ENCODE peak calls at places on chromosomes 12 and 14, in eight cellular contexts. One of them, this sample, is unnamed.

GRCh38 chr12:95201056-95201670 is 16.1 kb downstream of the FGD6 start:
- DNase-seq in NAMALWA: no peak
- DNase-seq in central memory CD4-positive, alpha-beta T cell: no peak
- DNase-seq in ovary: no peak
- DNase-seq in dermis blood vessel endothelial cell: no peak
- DNase-seq in cerebellum: no peak
- DNase-seq in cardiac muscle cell: no peak
- DNase-seq in left cardiac atrium: no peak
- DNase-seq in this sample: peak; percentile 20

GRCh38 chr14:68661226-68662225 is 131.3 kb downstream of the ZFP36L1 start:
- DNase-seq in cardiac muscle cell: peak; percentile 85
- DNase-seq in ovary: peak; percentile 6
- DNase-seq in central memory CD4-positive, alpha-beta T cell: no peak
- DNase-seq in dermis blood vessel endothelial cell: no peak
- DNase-seq in NAMALWA: no peak
- DNase-seq in left cardiac atrium: no peak
- DNase-seq in cerebellum: no peak
- DNase-seq in this sample: no peak

GRCh38 chr14:89351364-89351957 is 65.6 kb downstream of the FOXN3 start:
- DNase-seq in cardiac muscle cell: peak; percentile 30
- DNase-seq in NAMALWA: peak; percentile 57
- DNase-seq in cerebellum: no peak
- DNase-seq in ovary: peak; percentile 76
- DNase-seq in central memory CD4-positive, alpha-beta T cell: no peak
- DNase-seq in left cardiac atrium: no peak
- DNase-seq in dermis blood vessel endothelial cell: peak; percentile 26
- DNase-seq in this sample: peak; percentile 51

GRCh38 chr14:22977684-22978486 is 4.5 kb downstream of the AJUBA start:
- DNase-seq in central memory CD4-positive, alpha-beta T cell: no peak
- DNase-seq in ovary: peak; percentile 61
- DNase-seq in dermis blood vessel endothelial cell: peak; percentile 78
- DNase-seq in left cardiac atrium: peak; percentile 56
- DNase-seq in cerebellum: no peak
- DNase-seq in cardiac muscle cell: peak; percentile 87
- DNase-seq in NAMALWA: no peak
- DNase-seq in this sample: peak; percentile 54

GRCh38 chr12:1779783-1780182 is 40.6 kb upstream of the LRTM2 start:
- DNase-seq in dermis blood vessel endothelial cell: peak; percentile 87
- DNase-seq in ovary: no peak
- DNase-seq in cardiac muscle cell: no peak
- DNase-seq in left cardiac atrium: no peak
- DNase-seq in central memory CD4-positive, alpha-beta T cell: no peak
- DNase-seq in NAMALWA: no peak
- DNase-seq in cerebellum: no peak
- DNase-seq in this sample: peak; percentile 82

GRCh38 chr12:8662592-8662991 is at the start of gene MFAP5:
- DNase-seq in ovary: no peak
- DNase-seq in cerebellum: no peak
- DNase-seq in dermis blood vessel endothelial cell: no peak
- DNase-seq in left cardiac atrium: peak; percentile 25
- DNase-seq in NAMALWA: no peak
- DNase-seq in central memory CD4-positive, alpha-beta T cell: no peak
- DNase-seq in cardiac muscle cell: no peak
- DNase-seq in this sample: no peak

GRCh38 chr14:95774265-95775160 is 60.6 kb upstream of the TCL1A start:
- DNase-seq in cardiac muscle cell: peak; percentile 61
- DNase-seq in ovary: peak; percentile 12
- DNase-seq in cerebellum: peak; percentile 30
- DNase-seq in dermis blood vessel endothelial cell: peak; percentile 79
- DNase-seq in central memory CD4-positive, alpha-beta T cell: peak; percentile 7
- DNase-seq in left cardiac atrium: no peak
- DNase-seq in NAMALWA: peak; percentile 85
- DNase-seq in this sample: peak; percentile 55

GRCh38 chr14:100604709-100605108 is 17.5 kb upstream of the BEGAIN start:
- DNase-seq in cardiac muscle cell: no peak
- DNase-seq in ovary: no peak
- DNase-seq in central memory CD4-positive, alpha-beta T cell: no peak
- DNase-seq in cerebellum: peak; percentile 87
- DNase-seq in NAMALWA: no peak
- DNase-seq in left cardiac atrium: no peak
- DNase-seq in dermis blood vessel endothelial cell: no peak
- DNase-seq in this sample: no peak

GRCh38 chr14:74652541-74652940 is 40.5 kb upstream of the LTBP2 start:
- DNase-seq in ovary: no peak
- DNase-seq in NAMALWA: no peak
- DNase-seq in cardiac muscle cell: no peak
- DNase-seq in central memory CD4-positive, alpha-beta T cell: no peak
- DNase-seq in left cardiac atrium: no peak
- DNase-seq in dermis blood vessel endothelial cell: no peak
- DNase-seq in cerebellum: no peak
- DNase-seq in this sample: no peak

GRCh38 chr12:55820679-55821078 is 2.8 kb downstream of the ORMDL2 start:
- DNase-seq in dermis blood vessel endothelial cell: peak; percentile 55
- DNase-seq in NAMALWA: peak; percentile 34
- DNase-seq in cerebellum: no peak
- DNase-seq in cardiac muscle cell: no peak
- DNase-seq in central memory CD4-positive, alpha-beta T cell: no peak
- DNase-seq in ovary: no peak
- DNase-seq in left cardiac atrium: no peak
- DNase-seq in this sample: no peak

GRCh38 chr14:100673807-100674154 is 52.9 kb upstream of the DLK1 start:
- DNase-seq in dermis blood vessel endothelial cell: no peak
- DNase-seq in ovary: no peak
- DNase-seq in cerebellum: no peak
- DNase-seq in left cardiac atrium: no peak
- DNase-seq in cardiac muscle cell: no peak
- DNase-seq in NAMALWA: no peak
- DNase-seq in central memory CD4-positive, alpha-beta T cell: no peak
- DNase-seq in this sample: no peak

GRCh38 chr12:52402873-52403510 is 3.1 kb downstream of the KRT82 start:
- DNase-seq in ovary: no peak
- DNase-seq in left cardiac atrium: no peak
- DNase-seq in dermis blood vessel endothelial cell: no peak
- DNase-seq in central memory CD4-positive, alpha-beta T cell: no peak
- DNase-seq in NAMALWA: no peak
- DNase-seq in cardiac muscle cell: no peak
- DNase-seq in cerebellum: no peak
- DNase-seq in this sample: no peak

GRCh38 chr14:41606249-41607118 is at the start of gene LRFN5:
- DNase-seq in dermis blood vessel endothelial cell: peak; percentile 23
- DNase-seq in central memory CD4-positive, alpha-beta T cell: no peak
- DNase-seq in cerebellum: peak; percentile 7
- DNase-seq in ovary: peak; percentile 37
- DNase-seq in left cardiac atrium: peak; percentile 47
- DNase-seq in cardiac muscle cell: peak; percentile 69
- DNase-seq in NAMALWA: no peak
- DNase-seq in this sample: no peak

GRCh38 chr14:22791302-22791701 is 23.9 kb downstream of the SLC7A7 start:
- DNase-seq in central memory CD4-positive, alpha-beta T cell: no peak
- DNase-seq in cardiac muscle cell: no peak
- DNase-seq in left cardiac atrium: no peak
- DNase-seq in dermis blood vessel endothelial cell: no peak
- DNase-seq in cerebellum: no peak
- DNase-seq in NAMALWA: peak; percentile 46
- DNase-seq in ovary: no peak
- DNase-seq in this sample: no peak

This sample was measured in endothelial cell of umbilical vein.